ENCODE peak calls at places on chromosome 9, in six cellular contexts. C is fibroblast of lung, I is NCI-H1694, G is endothelial cell, T is RPMI7951, Z is SW480. D is an unnamed sample.
A peak's percentile ranks its signal among the peaks of the same experiment; 100 is the strongest.

GRCh38 chr9:16673171-16673570 is 197.3 kb downstream of the BNC2 start:
- DNase-seq in I (no peak), G (no peak), Z (no peak), T (no peak), C (peak; percentile 46), D (no peak)

GRCh38 chr9:34437006-34437925 is 21.1 kb downstream of the FAM219A start:
- DNase-seq in Z (peak; percentile 70), T (peak; percentile 53), G (peak; percentile 56), I (peak; percentile 90), C (peak; percentile 65), D (peak; percentile 67)

GRCh38 chr9:134735441-134736175 is 94.0 kb downstream of the COL5A1 start:
- DNase-seq in Z (no peak), T (peak; percentile 94), C (no peak), I (no peak), G (no peak), D (no peak)

GRCh38 chr9:3359778-3360177 is 166.0 kb downstream of the RFX3 start:
- DNase-seq in I (no peak), Z (no peak), G (no peak), T (no peak), C (no peak), D (no peak)

GRCh38 chr9:135381911-135382310 is 97.7 kb upstream of the PPP1R26 start:
- DNase-seq in G (no peak), T (no peak), Z (no peak), C (no peak), I (no peak), D (no peak)

GRCh38 chr9:93132287-93132927 is 1.6 kb downstream of the NINJ1 start:
- DNase-seq in G (no peak), Z (no peak), I (no peak), T (peak; percentile 81), C (peak; percentile 70), D (no peak)

GRCh38 chr9:109520475-109521132 is 22.5 kb upstream of the PTPN3 start:
- DNase-seq in I (peak; percentile 82), G (peak; percentile 69), T (peak; percentile 73), Z (peak; percentile 75), C (peak; percentile 56), D (peak; percentile 43)

GRCh38 chr9:89869774-89870173 is 265.0 kb downstream of the GADD45G start:
- DNase-seq in G (no peak), T (no peak), C (no peak), I (no peak), Z (no peak), D (no peak)

GRCh38 chr9:135186248-135187164 is 99.0 kb downstream of the OLFM1 start:
- DNase-seq in T (no peak), C (no peak), I (no peak), Z (no peak), G (no peak), D (peak; percentile 75)

GRCh38 chr9:19223724-19224123 is 6.8 kb upstream of the DENND4C start:
- DNase-seq in G (no peak), I (no peak), C (no peak), Z (no peak), T (no peak), D (no peak)